ENCODE peak calls at places on chromosomes 13 and 19, in six cellular contexts. K is cardiac fibroblast, J is adrenal gland, R is mesothelial cell of epicardium, Q is GM23338, W is A549. D is an unnamed sample.

GRCh38 chr13:27915301-27916207 is 4.2 kb upstream of the PDX1 start:
- DNase-seq in K (no peak), J (no peak), R (no peak), Q (peak), W (no peak), D (no peak)

GRCh38 chr19:10780368-10780767 is 55.6 kb downstream of the TMED1 start:
- DNase-seq in K (peak), J (peak), R (no peak), Q (no peak), W (no peak), D (no peak)

GRCh38 chr13:111846396-111847174 is 220.4 kb upstream of the SOX1 start:
- DNase-seq in K (no peak), J (no peak), R (no peak), Q (peak), W (no peak), D (no peak)

GRCh38 chr19:46442808-46443450 is 14.2 kb upstream of the PNMA8C start:
- DNase-seq in K (peak), J (peak), R (no peak), Q (no peak), W (peak), D (peak)

GRCh38 chr19:6103217-6103644 is 7.1 kb downstream of the RFX2 start:
- DNase-seq in K (peak), J (peak), R (no peak), Q (no peak), W (no peak), D (peak)

GRCh38 chr13:54029226-54029625 is 1000.6 kb downstream of the OLFM4 start:
- DNase-seq in K (peak), J (no peak), R (no peak), Q (peak), W (peak), D (no peak)

GRCh38 chr13:100608906-100609305 is 20.3 kb upstream of the GGACT start:
- DNase-seq in K (peak), J (no peak), R (no peak), Q (no peak), W (no peak), D (no peak)

GRCh38 chr13:80214050-80214449 is 126.9 kb downstream of the SPRY2 start:
- DNase-seq in K (no peak), J (no peak), R (no peak), Q (no peak), W (no peak), D (no peak)

GRCh38 chr13:99307247-99307646 is at the start of gene GPR183:
- DNase-seq in K (peak), J (no peak), R (no peak), Q (no peak), W (no peak), D (peak)

GRCh38 chr13:49112782-49113525 is 107.2 kb upstream of the MLNR start:
- DNase-seq in K (peak), J (no peak), R (no peak), Q (peak), W (no peak), D (no peak)

GRCh38 chr19:4889034-4889825 is 13.5 kb downstream of the ARRDC5 start:
- DNase-seq in K (peak), J (no peak), R (no peak), Q (no peak), W (no peak), D (peak)

GRCh38 chr13:91400094-91400462 is 1.7 kb downstream of the GPC5 start:
- DNase-seq in K (no peak), J (no peak), R (no peak), Q (peak), W (no peak), D (no peak)

GRCh38 chr19:50328257-50329145 is 676 bp downstream of the KCNC3 start:
- DNase-seq in K (peak), J (no peak), R (no peak), Q (peak), W (peak), D (no peak)

GRCh38 chr13:77274126-77274525 is 52.8 kb downstream of the MYCBP2 start:
- DNase-seq in K (no peak), J (no peak), R (no peak), Q (no peak), W (no peak), D (no peak)

GRCh38 chr13:99374994-99375805 is 68.0 kb upstream of the GPR183 start:
- DNase-seq in K (no peak), J (no peak), R (no peak), Q (no peak), W (no peak), D (no peak)

GRCh38 chr13:45166858-45167257 is 34.0 kb downstream of the KCTD4 start:
- DNase-seq in K (no peak), J (no peak), R (no peak), Q (no peak), W (no peak), D (no peak)

GRCh38 chr19:9640956-9641355 is 19.9 kb upstream of the ZNF561 start:
- DNase-seq in K (no peak), J (no peak), R (no peak), Q (no peak), W (no peak), D (no peak)

GRCh38 chr19:7862413-7862951 is 11.7 kb downstream of the PRR36 start:
- DNase-seq in K (peak), J (peak), R (peak), Q (peak), W (peak), D (no peak)

GRCh38 chr13:99182439-99182838 is 18.2 kb upstream of the UBAC2 start:
- DNase-seq in K (no peak), J (no peak), R (no peak), Q (no peak), W (no peak), D (no peak)

GRCh38 chr19:13118424-13119193 is 545 bp downstream of the NACC1 start:
- DNase-seq in K (no peak), J (peak), R (no peak), Q (peak), W (peak), D (no peak)

GRCh38 chr19:22438011-22438410 is 15.9 kb upstream of the ZNF98 start:
- DNase-seq in K (no peak), J (no peak), R (no peak), Q (no peak), W (no peak), D (no peak)

GRCh38 chr19:47155141-47155540 is 24.5 kb downstream of the SAE1 start:
- DNase-seq in K (no peak), J (peak), R (no peak), Q (no peak), W (no peak), D (no peak)

GRCh38 chr19:7762719-7763293 is at the start of gene CLEC4M:
- DNase-seq in K (no peak), J (no peak), R (no peak), Q (no peak), W (no peak), D (no peak)

GRCh38 chr19:32638625-32639024 is 36.4 kb downstream of the ANKRD27 start:
- DNase-seq in K (no peak), J (no peak), R (no peak), Q (no peak), W (no peak), D (no peak)

GRCh38 chr19:49473868-49474544 is at the start of gene FLT3LG:
- DNase-seq in K (peak), J (peak), R (peak), Q (peak), W (peak), D (peak)

GRCh38 chr13:101951114-101951513 is 450.7 kb downstream of the FGF14 start:
- DNase-seq in K (no peak), J (no peak), R (no peak), Q (no peak), W (no peak), D (no peak)

GRCh38 chr19:43664008-43664407 is 6.0 kb downstream of the PLAUR start:
- DNase-seq in K (no peak), J (no peak), R (no peak), Q (no peak), W (no peak), D (no peak)

GRCh38 chr19:43667524-43668405 is 2.2 kb downstream of the PLAUR start:
- DNase-seq in K (no peak), J (peak), R (no peak), Q (peak), W (no peak), D (no peak)

GRCh38 chr19:43660301-43660700 is 9.7 kb downstream of the PLAUR start:
- DNase-seq in K (no peak), J (no peak), R (no peak), Q (no peak), W (no peak), D (no peak)

GRCh38 chr19:43658001-43658400 is 12.0 kb downstream of the PLAUR start:
- DNase-seq in K (no peak), J (no peak), R (no peak), Q (no peak), W (no peak), D (no peak)

DNA sequence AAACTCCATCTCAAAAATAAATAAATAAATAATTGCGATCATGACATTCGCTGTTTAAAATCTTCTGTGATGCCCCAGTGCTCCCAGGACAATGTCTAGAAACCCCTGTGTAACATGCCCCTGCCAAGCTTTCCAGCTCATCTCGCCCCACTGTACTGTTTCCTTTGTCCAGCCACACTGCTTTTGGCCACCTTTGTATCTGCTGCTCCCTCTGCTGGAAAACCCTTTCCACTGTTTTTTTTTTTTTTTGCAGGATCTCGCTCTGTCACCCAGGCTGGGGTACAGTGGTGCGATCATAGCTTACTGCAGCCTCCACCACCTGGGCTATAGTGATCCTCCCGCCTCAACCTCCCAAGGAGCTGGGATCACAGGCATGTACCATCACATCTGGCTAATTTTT is 7.5 kb downstream of the PLAUR start:
- DNase-seq in K (peak), J (no peak), R (no peak), Q (peak), W (no peak), D (no peak)
- TF ChIP-seq CTCF in K (peak), J (no peak), R (peak), Q (peak), W (peak), D (peak)

GRCh38 chr19:44260343-44260681 is 626 bp downstream of the ZNF233 start:
- DNase-seq in K (no peak), J (no peak), R (no peak), Q (peak), W (no peak), D (no peak)
- TF ChIP-seq CTCF in K (no peak), J (no peak), R (no peak), Q (no peak), W (no peak), D (no peak)

DNA sequence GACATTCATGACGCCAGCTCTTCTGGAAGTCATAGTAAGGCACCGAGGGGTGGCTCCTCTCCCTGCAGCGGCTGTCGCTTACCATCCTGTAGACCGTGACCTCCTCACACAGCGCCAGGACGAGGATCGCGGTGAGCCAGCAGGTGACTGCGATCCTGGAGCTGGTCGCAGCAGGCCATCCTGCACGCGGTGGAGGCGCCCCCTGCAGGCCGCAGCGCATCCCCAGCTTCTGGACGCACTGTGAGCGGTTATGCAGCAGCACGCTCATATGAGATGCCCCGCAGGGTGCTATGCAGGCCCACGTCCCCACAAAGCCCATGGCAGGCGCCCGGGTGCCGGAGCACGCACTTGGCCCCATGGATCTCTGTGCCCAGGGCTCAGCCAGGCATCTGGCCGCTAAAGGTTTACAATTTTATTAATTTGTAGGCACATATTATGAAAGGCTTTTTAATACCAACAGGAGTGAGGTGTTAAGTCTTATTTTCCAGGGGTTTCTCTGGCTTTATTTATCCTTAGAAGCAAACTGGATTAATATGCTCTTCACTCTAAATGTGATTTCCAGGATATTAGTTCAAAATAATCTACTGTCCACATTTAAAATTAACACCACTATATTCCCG is 35.6 kb upstream of the PSPC1 start:
- DNase-seq in K (no peak), J (no peak), R (peak), Q (peak), W (peak), D (no peak)
- TF ChIP-seq CTCF in K (peak), J (peak), R (peak), Q (peak), W (peak), D (peak)

DNA sequence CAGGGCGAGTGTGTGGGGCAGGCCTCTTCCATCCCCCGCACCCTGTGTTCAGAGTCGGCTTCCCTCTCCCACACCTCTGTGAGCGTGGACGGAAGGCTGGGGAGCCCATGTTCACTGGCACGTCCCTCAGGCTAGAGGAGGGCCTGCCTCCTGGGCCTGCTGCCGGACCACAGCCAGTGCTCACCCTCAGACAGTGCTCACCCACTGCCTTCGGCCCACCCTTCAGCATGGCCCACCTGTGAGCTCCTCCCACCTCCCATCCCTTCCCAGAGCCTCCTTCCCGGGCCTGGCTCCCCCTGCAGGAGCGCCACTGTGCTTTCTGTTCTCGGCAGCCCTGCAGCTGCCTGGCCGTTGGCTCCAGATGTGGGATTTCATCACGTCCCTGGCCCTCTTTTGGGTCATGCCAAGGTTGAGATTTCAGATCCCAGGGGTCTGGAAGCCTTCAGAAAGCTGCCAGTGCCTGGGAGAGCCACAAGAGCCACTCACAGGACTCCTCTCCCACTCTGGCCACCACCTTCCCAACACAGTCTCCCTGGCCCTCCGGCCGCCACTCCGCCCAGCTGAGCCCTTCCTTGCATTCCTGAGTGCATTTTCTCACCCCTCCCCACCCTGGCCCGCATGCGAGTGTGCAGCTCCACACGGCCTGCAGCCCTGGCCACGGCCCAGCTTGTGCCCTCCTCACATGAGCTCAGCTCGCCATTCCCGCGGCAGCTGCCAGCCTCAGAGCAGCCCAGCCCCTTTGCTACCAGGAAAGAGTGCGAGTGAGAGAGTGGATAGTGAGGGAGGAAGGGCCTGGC is 25.3 kb downstream of the CAPN12 start:
- DNase-seq in K (peak), J (no peak), R (no peak), Q (peak), W (peak), D (peak)
- TF ChIP-seq CTCF in K (peak), J (peak), R (no peak), Q (peak), W (peak), D (peak)

GRCh38 chr19:40704491-40705361 is 12.0 kb downstream of the COQ8B start:
- DNase-seq in K (no peak), J (no peak), R (no peak), Q (no peak), W (no peak), D (no peak)

GRCh38 chr19:40701758-40702157 is 11.3 kb upstream of the NUMBL start:
- DNase-seq in K (no peak), J (no peak), R (no peak), Q (no peak), W (no peak), D (no peak)

GRCh38 chr19:40703029-40703755 is 12.7 kb upstream of the NUMBL start:
- DNase-seq in K (no peak), J (no peak), R (no peak), Q (no peak), W (no peak), D (no peak)

GRCh38 chr19:40700083-40700482 is 9.6 kb upstream of the NUMBL start:
- DNase-seq in K (no peak), J (no peak), R (no peak), Q (no peak), W (no peak), D (no peak)

DNA sequence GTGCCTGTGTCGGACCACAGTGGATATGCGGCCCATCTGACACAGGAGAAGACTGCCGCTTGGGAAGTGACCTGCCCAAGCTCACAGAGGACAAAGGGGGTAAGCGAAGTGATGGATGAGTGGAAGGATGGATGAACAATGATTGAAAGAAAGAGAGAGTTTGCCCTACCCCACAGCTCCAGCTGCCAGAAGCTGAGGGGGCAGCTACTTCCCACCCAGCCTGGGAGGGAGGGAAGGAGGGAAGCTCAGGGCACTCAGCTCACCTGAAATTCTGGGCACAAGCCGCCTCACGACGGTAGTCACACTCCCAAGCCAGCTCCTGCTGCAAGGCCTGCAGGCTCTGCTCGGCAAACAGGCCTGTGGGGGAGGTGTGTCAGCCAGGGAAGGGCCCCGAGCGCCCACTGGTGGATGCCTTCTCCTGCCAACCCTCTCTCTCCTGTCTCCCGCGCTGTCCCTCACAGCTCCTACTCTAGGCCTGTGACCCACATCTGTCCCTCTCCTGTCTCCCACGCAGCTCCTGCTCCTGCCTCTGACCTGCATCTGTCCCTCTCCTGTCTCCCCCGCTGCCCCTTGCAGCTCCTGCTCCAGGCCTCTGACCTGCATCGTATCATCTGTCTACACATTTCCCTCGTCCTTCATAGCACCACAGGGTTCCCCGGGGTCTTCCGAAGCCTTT is 12.0 kb upstream of the NUMBL start:
- DNase-seq in K (no peak), J (no peak), R (peak), Q (peak), W (peak), D (no peak)
- TF ChIP-seq CTCF in K (peak), J (peak), R (no peak), Q (peak), W (peak), D (peak)

GRCh38 chr13:106656214-106656613 is 88.3 kb upstream of the ARGLU1 start:
- DNase-seq in K (no peak), J (no peak), R (no peak), Q (no peak), W (no peak), D (no peak)

GRCh38 chr13:106657104-106657503 is 89.2 kb upstream of the ARGLU1 start:
- DNase-seq in K (no peak), J (no peak), R (no peak), Q (no peak), W (no peak), D (no peak)

GRCh38 chr13:106661236-106661635 is 93.3 kb upstream of the ARGLU1 start:
- DNase-seq in K (no peak), J (no peak), R (no peak), Q (no peak), W (no peak), D (no peak)
- TF ChIP-seq CTCF in K (no peak), J (no peak), R (no peak), Q (no peak), W (no peak), D (no peak)

GRCh38 chr19:33703438-33703750 is 81.6 kb downstream of the CHST8 start:
- DNase-seq in K (no peak), J (no peak), R (no peak), Q (no peak), W (no peak), D (no peak)
- TF ChIP-seq CTCF in K (no peak), J (no peak), R (no peak), Q (no peak), W (no peak), D (no peak)